ENCODE peak calls at places on chromosomes 16 and 17, in eight cellular contexts. L is NCI-H1105; H is iPS-NIHi11; K is NCI-H748 treated with DMSO at 0.1 percent for 48 hours; I is BJ; O is fibroblast of the aortic adventitia; Q is hepatocyte; F is stimulated activated naive CD8-positive, alpha-beta T cell treated with anti-CD3 and anti-CD28 coated beads, Interleukin-15, Interleukin-2, amounts not matched to agents 100 U/mL and 50 U/mL, for 24 hours. N is an unnamed sample.
A peak's percentile ranks its signal among the peaks of the same experiment; 100 is the strongest.

GRCh38 chr16:78292726-78293380 is 193.4 kb downstream of the WWOX start:
- DNase-seq in L (no peak), H (no peak), K (no peak), I (no peak), O (no peak), Q (peak; percentile 37), F (no peak), N (no peak)

GRCh38 chr16:3872216-3872895 is 8.2 kb downstream of the CREBBP start:
- DNase-seq in L (no peak), H (no peak), K (no peak), I (no peak), O (no peak), Q (no peak), F (no peak), N (no peak)

GRCh38 chr17:56891751-56892150 is 22.1 kb downstream of the TRIM25 start:
- DNase-seq in L (no peak), H (peak; percentile 81), K (no peak), I (no peak), O (no peak), Q (no peak), F (peak; percentile 69), N (no peak)

GRCh38 chr17:7014995-7015586 is 2.7 kb downstream of the RNASEK start:
- DNase-seq in L (no peak), H (no peak), K (no peak), I (no peak), O (peak; percentile 61), Q (peak; percentile 59), F (peak; percentile 81), N (no peak)

GRCh38 chr16:83136419-83136818 is 509.6 kb downstream of the CDH13 start:
- DNase-seq in L (no peak), H (no peak), K (no peak), I (no peak), O (no peak), Q (no peak), F (no peak), N (no peak)

GRCh38 chr16:23026777-23027362 is 122.4 kb downstream of the USP31 start:
- DNase-seq in L (no peak), H (peak; percentile 84), K (no peak), I (no peak), O (peak; percentile 16), Q (peak; percentile 63), F (no peak), N (no peak)

GRCh38 chr17:59753522-59754467 is 46.3 kb downstream of the VMP1 start:
- DNase-seq in L (peak; percentile 55), H (peak; percentile 78), K (peak; percentile 81), I (peak; percentile 66), O (peak; percentile 96), Q (peak; percentile 90), F (no peak), N (peak; percentile 87)

GRCh38 chr16:10992797-10993196 is 48.4 kb downstream of the CLEC16A start:
- DNase-seq in L (no peak), H (peak; percentile 59), K (no peak), I (no peak), O (peak; percentile 73), Q (no peak), F (peak; percentile 69), N (no peak)

GRCh38 chr17:70906808-70907207 is 737.5 kb downstream of the KCNJ2 start:
- DNase-seq in L (no peak), H (peak; percentile 32), K (no peak), I (no peak), O (peak; percentile 52), Q (no peak), F (no peak), N (no peak)

GRCh38 chr17:12631076-12631475 is 34.6 kb upstream of the MYOCD start:
- DNase-seq in L (no peak), H (no peak), K (no peak), I (no peak), O (no peak), Q (no peak), F (no peak), N (no peak)

GRCh38 chr16:14284930-14285541 is 213.9 kb downstream of the MRTFB start:
- DNase-seq in L (peak; percentile 40), H (peak; percentile 34), K (peak; percentile 46), I (no peak), O (no peak), Q (peak; percentile 77), F (no peak), N (peak; percentile 63)

GRCh38 chr17:42334667-42335066 is 46.4 kb downstream of the STAT5A start:
- DNase-seq in L (no peak), H (no peak), K (no peak), I (no peak), O (no peak), Q (no peak), F (no peak), N (no peak)

GRCh38 chr16:85984947-85985451 is 86.0 kb downstream of the IRF8 start:
- DNase-seq in L (no peak), H (no peak), K (no peak), I (no peak), O (no peak), Q (peak; percentile 36), F (no peak), N (no peak)

GRCh38 chr17:55334285-55334684 is 69.5 kb downstream of the HLF start:
- DNase-seq in L (no peak), H (no peak), K (no peak), I (no peak), O (peak; percentile 77), Q (no peak), F (no peak), N (no peak)

GRCh38 chr16:21684199-21684598 is 20.4 kb downstream of the OTOA start:
- DNase-seq in L (no peak), H (peak; percentile 71), K (no peak), I (no peak), O (no peak), Q (no peak), F (peak; percentile 51), N (no peak)

GRCh38 chr17:46984341-46984740 is 5.3 kb upstream of the RPRML start:
- DNase-seq in L (no peak), H (no peak), K (no peak), I (no peak), O (no peak), Q (no peak), F (no peak), N (no peak)

GRCh38 chr17:7589204-7589868 is 558 bp downstream of the SOX15 start:
- DNase-seq in L (peak; percentile 93), H (peak; percentile 88), K (peak; percentile 59), I (no peak), O (peak; percentile 88), Q (peak; percentile 84), F (peak; percentile 73), N (no peak)

GRCh38 chr16:50305441-50306061 is 39.2 kb downstream of the ADCY7 start:
- DNase-seq in L (no peak), H (peak; percentile 33), K (no peak), I (no peak), O (no peak), Q (no peak), F (no peak), N (no peak)

GRCh38 chr17:8877984-8878383 is 10.5 kb upstream of the PIK3R6 start:
- DNase-seq in L (no peak), H (no peak), K (no peak), I (no peak), O (no peak), Q (no peak), F (no peak), N (no peak)